ENCODE peak calls at places on chromosomes 16 and 17, in seven cellular contexts. One of them, this sample, is unnamed.

GRCh38 chr16:57614546-57615343 is 13.7 kb upstream of the ADGRG1 start:
- DNase-seq in AG09309: no peak
- DNase-seq in activated T-helper 1 cell treated with Interleukin-2 at 50 U/mL for 16 hours: no peak
- DNase-seq in non-pigmented ciliary epithelial cell: no peak
- DNase-seq in SHP77: no peak
- DNase-seq in Peyer's patch: peak; percentile 40
- DNase-seq in left colon: no peak
- DNase-seq in this sample: peak; percentile 30

GRCh38 chr16:30721606-30722005 is 22.6 kb downstream of the SRCAP start:
- DNase-seq in non-pigmented ciliary epithelial cell: no peak
- DNase-seq in activated T-helper 1 cell treated with Interleukin-2 at 50 U/mL for 16 hours: no peak
- DNase-seq in Peyer's patch: no peak
- DNase-seq in SHP77: no peak
- DNase-seq in left colon: no peak
- DNase-seq in AG09309: no peak
- DNase-seq in this sample: no peak

GRCh38 chr16:47986031-47986430 is 169.8 kb downstream of the ABCC12 start:
- DNase-seq in Peyer's patch: no peak
- DNase-seq in SHP77: no peak
- DNase-seq in non-pigmented ciliary epithelial cell: no peak
- DNase-seq in left colon: no peak
- DNase-seq in activated T-helper 1 cell treated with Interleukin-2 at 50 U/mL for 16 hours: no peak
- DNase-seq in AG09309: no peak
- DNase-seq in this sample: no peak

GRCh38 chr16:84753412-84754325 is 53.9 kb downstream of the USP10 start:
- DNase-seq in Peyer's patch: no peak
- DNase-seq in SHP77: no peak
- DNase-seq in activated T-helper 1 cell treated with Interleukin-2 at 50 U/mL for 16 hours: no peak
- DNase-seq in left colon: no peak
- DNase-seq in AG09309: no peak
- DNase-seq in non-pigmented ciliary epithelial cell: no peak
- DNase-seq in this sample: peak; percentile 40

GRCh38 chr17:72466199-72466598 is 345.4 kb downstream of the SOX9 start:
- DNase-seq in AG09309: no peak
- DNase-seq in non-pigmented ciliary epithelial cell: peak; percentile 41
- DNase-seq in SHP77: no peak
- DNase-seq in activated T-helper 1 cell treated with Interleukin-2 at 50 U/mL for 16 hours: no peak
- DNase-seq in left colon: peak; percentile 73
- DNase-seq in Peyer's patch: peak; percentile 61
- DNase-seq in this sample: no peak

GRCh38 chr16:27365142-27366089 is 36.6 kb upstream of the IL21R start:
- DNase-seq in Peyer's patch: no peak
- DNase-seq in activated T-helper 1 cell treated with Interleukin-2 at 50 U/mL for 16 hours: no peak
- DNase-seq in SHP77: no peak
- DNase-seq in non-pigmented ciliary epithelial cell: peak; percentile 47
- DNase-seq in left colon: no peak
- DNase-seq in AG09309: no peak
- DNase-seq in this sample: no peak

GRCh38 chr16:65117701-65118448 is 4.0 kb downstream of the CDH11 start:
- DNase-seq in non-pigmented ciliary epithelial cell: no peak
- DNase-seq in left colon: peak; percentile 49
- DNase-seq in AG09309: peak; percentile 70
- DNase-seq in activated T-helper 1 cell treated with Interleukin-2 at 50 U/mL for 16 hours: no peak
- DNase-seq in Peyer's patch: peak; percentile 82
- DNase-seq in SHP77: peak; percentile 64
- DNase-seq in this sample: peak; percentile 52

GRCh38 chr16:68396481-68396880 is 51.8 kb downstream of the SMPD3 start:
- DNase-seq in non-pigmented ciliary epithelial cell: peak; percentile 27
- DNase-seq in activated T-helper 1 cell treated with Interleukin-2 at 50 U/mL for 16 hours: peak; percentile 26
- DNase-seq in Peyer's patch: peak; percentile 79
- DNase-seq in left colon: no peak
- DNase-seq in AG09309: peak; percentile 31
- DNase-seq in SHP77: peak; percentile 28
- DNase-seq in this sample: peak; percentile 66

GRCh38 chr16:57609541-57610401 is 18.7 kb upstream of the ADGRG1 start:
- DNase-seq in left colon: no peak
- DNase-seq in activated T-helper 1 cell treated with Interleukin-2 at 50 U/mL for 16 hours: peak; percentile 17
- DNase-seq in Peyer's patch: peak; percentile 76
- DNase-seq in non-pigmented ciliary epithelial cell: no peak
- DNase-seq in SHP77: peak; percentile 30
- DNase-seq in AG09309: no peak
- DNase-seq in this sample: peak; percentile 41

GRCh38 chr16:82451449-82451848 is 175.3 kb upstream of the CDH13 start:
- DNase-seq in non-pigmented ciliary epithelial cell: no peak
- DNase-seq in left colon: no peak
- DNase-seq in activated T-helper 1 cell treated with Interleukin-2 at 50 U/mL for 16 hours: no peak
- DNase-seq in Peyer's patch: no peak
- DNase-seq in AG09309: no peak
- DNase-seq in SHP77: no peak
- DNase-seq in this sample: no peak

GRCh38 chr16:52383640-52384292 is 163.2 kb downstream of the TOX3 start:
- DNase-seq in Peyer's patch: no peak
- DNase-seq in left colon: no peak
- DNase-seq in SHP77: peak; percentile 39
- DNase-seq in AG09309: no peak
- DNase-seq in non-pigmented ciliary epithelial cell: no peak
- DNase-seq in activated T-helper 1 cell treated with Interleukin-2 at 50 U/mL for 16 hours: no peak
- DNase-seq in this sample: peak; percentile 63

GRCh38 chr17:57109393-57110151 is 24.5 kb downstream of the AKAP1 start:
- DNase-seq in SHP77: no peak
- DNase-seq in non-pigmented ciliary epithelial cell: no peak
- DNase-seq in AG09309: no peak
- DNase-seq in activated T-helper 1 cell treated with Interleukin-2 at 50 U/mL for 16 hours: no peak
- DNase-seq in left colon: peak; percentile 59
- DNase-seq in Peyer's patch: no peak
- DNase-seq in this sample: peak; percentile 94

GRCh38 chr17:4738136-4739121 is 1.2 kb upstream of the ZMYND15 start:
- DNase-seq in activated T-helper 1 cell treated with Interleukin-2 at 50 U/mL for 16 hours: no peak
- DNase-seq in SHP77: no peak
- DNase-seq in AG09309: no peak
- DNase-seq in left colon: no peak
- DNase-seq in non-pigmented ciliary epithelial cell: no peak
- DNase-seq in Peyer's patch: peak; percentile 67
- DNase-seq in this sample: no peak

GRCh38 chr17:82300228-82300627 is 17.2 kb downstream of the CD7 start:
- DNase-seq in left colon: no peak
- DNase-seq in non-pigmented ciliary epithelial cell: no peak
- DNase-seq in Peyer's patch: no peak
- DNase-seq in activated T-helper 1 cell treated with Interleukin-2 at 50 U/mL for 16 hours: no peak
- DNase-seq in AG09309: no peak
- DNase-seq in SHP77: no peak
- DNase-seq in this sample: no peak

GRCh38 chr16:24041834-24042631 is 206.2 kb downstream of the PRKCB start:
- DNase-seq in Peyer's patch: peak; percentile 86
- DNase-seq in non-pigmented ciliary epithelial cell: peak; percentile 3
- DNase-seq in SHP77: peak; percentile 15
- DNase-seq in left colon: peak; percentile 32
- DNase-seq in AG09309: peak; percentile 4
- DNase-seq in activated T-helper 1 cell treated with Interleukin-2 at 50 U/mL for 16 hours: peak; percentile 54
- DNase-seq in this sample: peak; percentile 67

GRCh38 chr17:74442670-74443515 is 11.0 kb downstream of the GPRC5C start:
- DNase-seq in AG09309: no peak
- DNase-seq in non-pigmented ciliary epithelial cell: no peak
- DNase-seq in activated T-helper 1 cell treated with Interleukin-2 at 50 U/mL for 16 hours: no peak
- DNase-seq in left colon: peak; percentile 93
- DNase-seq in Peyer's patch: peak; percentile 91
- DNase-seq in SHP77: peak; percentile 91
- DNase-seq in this sample: peak; percentile 99

GRCh38 chr17:28846231-28846630 is 3.6 kb upstream of the FAM222B start:
- DNase-seq in Peyer's patch: no peak
- DNase-seq in activated T-helper 1 cell treated with Interleukin-2 at 50 U/mL for 16 hours: no peak
- DNase-seq in non-pigmented ciliary epithelial cell: no peak
- DNase-seq in AG09309: no peak
- DNase-seq in SHP77: no peak
- DNase-seq in left colon: no peak
- DNase-seq in this sample: no peak

GRCh38 chr17:55635253-55635766 is 87.4 kb downstream of the TMEM100 start:
- DNase-seq in activated T-helper 1 cell treated with Interleukin-2 at 50 U/mL for 16 hours: no peak
- DNase-seq in SHP77: no peak
- DNase-seq in Peyer's patch: no peak
- DNase-seq in non-pigmented ciliary epithelial cell: no peak
- DNase-seq in AG09309: no peak
- DNase-seq in left colon: no peak
- DNase-seq in this sample: no peak

GRCh38 chr17:38504216-38504615 is 76.0 kb downstream of the ARHGAP23 start:
- DNase-seq in non-pigmented ciliary epithelial cell: no peak
- DNase-seq in AG09309: no peak
- DNase-seq in SHP77: no peak
- DNase-seq in activated T-helper 1 cell treated with Interleukin-2 at 50 U/mL for 16 hours: no peak
- DNase-seq in left colon: no peak
- DNase-seq in Peyer's patch: no peak
- DNase-seq in this sample: no peak

GRCh38 chr17:64491034-64491860 is 5.6 kb downstream of the POLG2 start:
- DNase-seq in left colon: no peak
- DNase-seq in SHP77: peak; percentile 14
- DNase-seq in AG09309: no peak
- DNase-seq in activated T-helper 1 cell treated with Interleukin-2 at 50 U/mL for 16 hours: no peak
- DNase-seq in Peyer's patch: peak; percentile 72
- DNase-seq in non-pigmented ciliary epithelial cell: no peak
- DNase-seq in this sample: no peak

GRCh38 chr16:35744716-35745115 is 2285.3 kb downstream of the TP53TG3F start:
- DNase-seq in left colon: no peak
- DNase-seq in Peyer's patch: no peak
- DNase-seq in SHP77: no peak
- DNase-seq in AG09309: no peak
- DNase-seq in non-pigmented ciliary epithelial cell: no peak
- DNase-seq in activated T-helper 1 cell treated with Interleukin-2 at 50 U/mL for 16 hours: no peak
- DNase-seq in this sample: no peak

GRCh38 chr17:1693339-1693738 is 8.7 kb upstream of the PRPF8 start:
- DNase-seq in left colon: no peak
- DNase-seq in Peyer's patch: no peak
- DNase-seq in AG09309: no peak
- DNase-seq in SHP77: no peak
- DNase-seq in activated T-helper 1 cell treated with Interleukin-2 at 50 U/mL for 16 hours: no peak
- DNase-seq in non-pigmented ciliary epithelial cell: no peak
- DNase-seq in this sample: no peak

GRCh38 chr16:9647981-9648701 is 534.1 kb downstream of the GRIN2A start:
- DNase-seq in non-pigmented ciliary epithelial cell: no peak
- DNase-seq in AG09309: no peak
- DNase-seq in left colon: no peak
- DNase-seq in SHP77: peak; percentile 17
- DNase-seq in activated T-helper 1 cell treated with Interleukin-2 at 50 U/mL for 16 hours: no peak
- DNase-seq in Peyer's patch: no peak
- DNase-seq in this sample: no peak

GRCh38 chr17:3812771-3813170 is 11.8 kb upstream of the ITGAE start:
- DNase-seq in AG09309: no peak
- DNase-seq in non-pigmented ciliary epithelial cell: no peak
- DNase-seq in left colon: no peak
- DNase-seq in Peyer's patch: no peak
- DNase-seq in SHP77: no peak
- DNase-seq in activated T-helper 1 cell treated with Interleukin-2 at 50 U/mL for 16 hours: no peak
- DNase-seq in this sample: no peak

GRCh38 chr17:17853811-17854527 is 17.2 kb upstream of the SREBF1 start:
- DNase-seq in non-pigmented ciliary epithelial cell: no peak
- DNase-seq in left colon: no peak
- DNase-seq in activated T-helper 1 cell treated with Interleukin-2 at 50 U/mL for 16 hours: no peak
- DNase-seq in AG09309: no peak
- DNase-seq in Peyer's patch: no peak
- DNase-seq in SHP77: no peak
- DNase-seq in this sample: no peak

GRCh38 chr17:2893422-2893914 is 97.2 kb downstream of the RAP1GAP2 start:
- DNase-seq in non-pigmented ciliary epithelial cell: no peak
- DNase-seq in Peyer's patch: peak; percentile 75
- DNase-seq in SHP77: no peak
- DNase-seq in left colon: peak; percentile 77
- DNase-seq in AG09309: no peak
- DNase-seq in activated T-helper 1 cell treated with Interleukin-2 at 50 U/mL for 16 hours: no peak
- DNase-seq in this sample: no peak

GRCh38 chr17:63537991-63538692 is 12.1 kb upstream of the DCAF7 start:
- DNase-seq in non-pigmented ciliary epithelial cell: no peak
- DNase-seq in left colon: no peak
- DNase-seq in Peyer's patch: peak; percentile 44
- DNase-seq in SHP77: peak; percentile 56
- DNase-seq in AG09309: no peak
- DNase-seq in activated T-helper 1 cell treated with Interleukin-2 at 50 U/mL for 16 hours: no peak
- DNase-seq in this sample: no peak

GRCh38 chr17:40358323-40359038 is 6.1 kb downstream of the GJD3 start:
- DNase-seq in non-pigmented ciliary epithelial cell: no peak
- DNase-seq in activated T-helper 1 cell treated with Interleukin-2 at 50 U/mL for 16 hours: peak; percentile 78
- DNase-seq in AG09309: peak; percentile 41
- DNase-seq in left colon: peak; percentile 78
- DNase-seq in SHP77: peak; percentile 73
- DNase-seq in Peyer's patch: peak; percentile 96
- DNase-seq in this sample: peak; percentile 87

GRCh38 chr17:9021985-9022552 is 759 bp downstream of the NTN1 start:
- DNase-seq in AG09309: no peak
- DNase-seq in Peyer's patch: no peak
- DNase-seq in SHP77: no peak
- DNase-seq in non-pigmented ciliary epithelial cell: no peak
- DNase-seq in activated T-helper 1 cell treated with Interleukin-2 at 50 U/mL for 16 hours: no peak
- DNase-seq in left colon: no peak
- DNase-seq in this sample: peak; percentile 69

GRCh38 chr17:43940630-43941029 is 1.6 kb downstream of the PPY start:
- DNase-seq in AG09309: no peak
- DNase-seq in left colon: no peak
- DNase-seq in non-pigmented ciliary epithelial cell: no peak
- DNase-seq in Peyer's patch: no peak
- DNase-seq in activated T-helper 1 cell treated with Interleukin-2 at 50 U/mL for 16 hours: no peak
- DNase-seq in SHP77: peak; percentile 59
- DNase-seq in this sample: no peak

GRCh38 chr16:87226926-87227650 is 90.1 kb downstream of the C16orf95 start:
- DNase-seq in left colon: no peak
- DNase-seq in AG09309: no peak
- DNase-seq in non-pigmented ciliary epithelial cell: peak; percentile 60
- DNase-seq in SHP77: no peak
- DNase-seq in Peyer's patch: no peak
- DNase-seq in activated T-helper 1 cell treated with Interleukin-2 at 50 U/mL for 16 hours: no peak
- DNase-seq in this sample: no peak

GRCh38 chr17:15744091-15744676 is 12.1 kb downstream of the TBC1D26 start:
- DNase-seq in SHP77: no peak
- DNase-seq in AG09309: no peak
- DNase-seq in Peyer's patch: no peak
- DNase-seq in activated T-helper 1 cell treated with Interleukin-2 at 50 U/mL for 16 hours: no peak
- DNase-seq in left colon: no peak
- DNase-seq in non-pigmented ciliary epithelial cell: no peak
- DNase-seq in this sample: no peak

GRCh38 chr16:50261160-50261706 is 5.1 kb upstream of the ADCY7 start:
- DNase-seq in activated T-helper 1 cell treated with Interleukin-2 at 50 U/mL for 16 hours: no peak
- DNase-seq in left colon: no peak
- DNase-seq in Peyer's patch: peak; percentile 32
- DNase-seq in SHP77: no peak
- DNase-seq in AG09309: no peak
- DNase-seq in non-pigmented ciliary epithelial cell: no peak
- DNase-seq in this sample: peak; percentile 44

GRCh38 chr16:57525761-57526160 is 10.6 kb downstream of the CCDC102A start:
- DNase-seq in activated T-helper 1 cell treated with Interleukin-2 at 50 U/mL for 16 hours: no peak
- DNase-seq in non-pigmented ciliary epithelial cell: no peak
- DNase-seq in Peyer's patch: no peak
- DNase-seq in SHP77: no peak
- DNase-seq in AG09309: no peak
- DNase-seq in left colon: no peak
- DNase-seq in this sample: no peak

GRCh38 chr16:64339052-64339770 is 782.7 kb downstream of the CDH11 start:
- DNase-seq in AG09309: peak; percentile 65
- DNase-seq in non-pigmented ciliary epithelial cell: no peak
- DNase-seq in activated T-helper 1 cell treated with Interleukin-2 at 50 U/mL for 16 hours: no peak
- DNase-seq in Peyer's patch: no peak
- DNase-seq in SHP77: no peak
- DNase-seq in left colon: no peak
- DNase-seq in this sample: no peak

GRCh38 chr17:67421869-67422273 is 44.8 kb downstream of the PITPNC1 start:
- DNase-seq in AG09309: peak; percentile 82
- DNase-seq in non-pigmented ciliary epithelial cell: peak; percentile 51
- DNase-seq in left colon: peak; percentile 63
- DNase-seq in Peyer's patch: peak; percentile 77
- DNase-seq in activated T-helper 1 cell treated with Interleukin-2 at 50 U/mL for 16 hours: peak; percentile 47
- DNase-seq in SHP77: no peak
- DNase-seq in this sample: peak; percentile 36

GRCh38 chr16:72680732-72681131 is 367.2 kb downstream of the ZFHX3 start:
- DNase-seq in left colon: no peak
- DNase-seq in SHP77: no peak
- DNase-seq in Peyer's patch: no peak
- DNase-seq in non-pigmented ciliary epithelial cell: no peak
- DNase-seq in AG09309: no peak
- DNase-seq in activated T-helper 1 cell treated with Interleukin-2 at 50 U/mL for 16 hours: no peak
- DNase-seq in this sample: no peak